ENCODE peak calls at places on chromosomes 6 and 20, in six cellular contexts. One of them, this sample, is unnamed.

GRCh38 chr20:59772373-59772705 is 161.1 kb downstream of the SYCP2 start:
- DNase-seq in RPMI7951: no peak
- DNase-seq in NCI-H1092: no peak
- DNase-seq in GM13976: no peak
- DNase-seq in ACHN: no peak
- DNase-seq in activated B cell treated with CpG ODN at 0.5 μM for 24 hours: no peak
- DNase-seq in this sample: no peak

GRCh38 chr20:17504898-17505663 is 26.1 kb downstream of the BFSP1 start:
- DNase-seq in NCI-H1092: peak
- DNase-seq in RPMI7951: peak
- DNase-seq in ACHN: peak
- DNase-seq in activated B cell treated with CpG ODN at 0.5 μM for 24 hours: peak
- DNase-seq in GM13976: peak
- DNase-seq in this sample: peak

GRCh38 chr20:62088258-62089127 is 22.8 kb upstream of the TAF4 start:
- DNase-seq in RPMI7951: peak
- DNase-seq in ACHN: peak
- DNase-seq in NCI-H1092: no peak
- DNase-seq in activated B cell treated with CpG ODN at 0.5 μM for 24 hours: no peak
- DNase-seq in GM13976: no peak
- DNase-seq in this sample: no peak

GRCh38 chr6:161486326-161486725 is 212.5 kb upstream of the AGPAT4 start:
- DNase-seq in NCI-H1092: no peak
- DNase-seq in GM13976: no peak
- DNase-seq in RPMI7951: peak
- DNase-seq in activated B cell treated with CpG ODN at 0.5 μM for 24 hours: no peak
- DNase-seq in ACHN: peak
- DNase-seq in this sample: no peak

GRCh38 chr20:22667198-22667597 is 82.8 kb upstream of the FOXA2 start:
- DNase-seq in NCI-H1092: no peak
- DNase-seq in ACHN: no peak
- DNase-seq in activated B cell treated with CpG ODN at 0.5 μM for 24 hours: no peak
- DNase-seq in RPMI7951: no peak
- DNase-seq in GM13976: no peak
- DNase-seq in this sample: no peak

GRCh38 chr6:127967708-127968107 is 66.8 kb upstream of the THEMIS start:
- DNase-seq in NCI-H1092: no peak
- DNase-seq in RPMI7951: no peak
- DNase-seq in activated B cell treated with CpG ODN at 0.5 μM for 24 hours: no peak
- DNase-seq in ACHN: no peak
- DNase-seq in GM13976: no peak
- DNase-seq in this sample: no peak

GRCh38 chr6:137728386-137729349 is 138.4 kb upstream of the TNFAIP3 start:
- DNase-seq in NCI-H1092: no peak
- DNase-seq in ACHN: peak
- DNase-seq in GM13976: no peak
- DNase-seq in RPMI7951: peak
- DNase-seq in activated B cell treated with CpG ODN at 0.5 μM for 24 hours: no peak
- DNase-seq in this sample: no peak

GRCh38 chr6:30935018-30935417 is 3.0 kb upstream of the SFTA2 start:
- DNase-seq in ACHN: no peak
- DNase-seq in NCI-H1092: no peak
- DNase-seq in activated B cell treated with CpG ODN at 0.5 μM for 24 hours: no peak
- DNase-seq in GM13976: no peak
- DNase-seq in RPMI7951: no peak
- DNase-seq in this sample: no peak

GRCh38 chr6:38871745-38872568 is 156.8 kb downstream of the DNAH8 start:
- DNase-seq in activated B cell treated with CpG ODN at 0.5 μM for 24 hours: no peak
- DNase-seq in ACHN: peak
- DNase-seq in NCI-H1092: peak
- DNase-seq in GM13976: peak
- DNase-seq in RPMI7951: peak
- DNase-seq in this sample: peak

GRCh38 chr6:152948150-152948768 is 34.6 kb downstream of the FBXO5 start:
- DNase-seq in RPMI7951: peak
- DNase-seq in GM13976: peak
- DNase-seq in ACHN: peak
- DNase-seq in NCI-H1092: peak
- DNase-seq in activated B cell treated with CpG ODN at 0.5 μM for 24 hours: no peak
- DNase-seq in this sample: peak